ENCODE peak calls at places on chromosome 9, in eight cellular contexts. C is fibroblast of lung, R is neural progenitor cell, G is A549, J is GM23248, X is PC-9, L is H1, B is endothelial cell of umbilical vein. Z is an unnamed sample.
A peak's percentile ranks its signal among the peaks of the same experiment; 100 is the strongest.

GRCh38 chr9:20640331-20641187 is 18.3 kb upstream of the MLLT3 start:
- DNase-seq in C (no peak), R (no peak), G (no peak), J (peak; percentile 70), X (no peak), L (no peak), B (peak; percentile 8), Z (peak; percentile 71)

GRCh38 chr9:88198346-88198807 is 60.1 kb upstream of the SPATA31C2 start:
- DNase-seq in C (peak; percentile 44), R (no peak), G (peak; percentile 17), J (peak; percentile 81), X (peak; percentile 62), L (no peak), B (no peak), Z (peak; percentile 66)

GRCh38 chr9:131640438-131641181 is 95.3 kb downstream of the PRRT1B start:
- DNase-seq in C (no peak), R (no peak), G (no peak), J (peak; percentile 76), X (no peak), L (no peak), B (no peak), Z (no peak)

GRCh38 chr9:78261403-78262001 is 25.6 kb downstream of the CEP78 start:
- DNase-seq in C (peak; percentile 76), R (no peak), G (peak; percentile 45), J (peak; percentile 56), X (no peak), L (no peak), B (peak; percentile 39), Z (peak; percentile 79)

GRCh38 chr9:107251756-107252322 is 31.2 kb upstream of the RAD23B start:
- DNase-seq in C (peak; percentile 76), R (no peak), G (no peak), J (peak; percentile 93), X (no peak), L (no peak), B (no peak), Z (no peak)

GRCh38 chr9:86043999-86044398 is 55.4 kb downstream of the GOLM1 start:
- DNase-seq in C (peak; percentile 11), R (peak; percentile 18), G (no peak), J (no peak), X (no peak), L (no peak), B (no peak), Z (peak; percentile 54)

GRCh38 chr9:29203216-29203930 is 1630.1 kb upstream of the C9orf72 start:
- DNase-seq in C (no peak), R (no peak), G (no peak), J (no peak), X (no peak), L (no peak), B (no peak), Z (no peak)

GRCh38 chr9:18208166-18209059 is 265.5 kb upstream of the ADAMTSL1 start:
- DNase-seq in C (peak; percentile 30), R (peak; percentile 76), G (peak; percentile 8), J (peak; percentile 64), X (no peak), L (peak; percentile 46), B (peak; percentile 52), Z (peak; percentile 45)

GRCh38 chr9:24498632-24499031 is 47.1 kb downstream of the IZUMO3 start:
- DNase-seq in C (no peak), R (no peak), G (no peak), J (no peak), X (no peak), L (no peak), B (no peak), Z (no peak)

DNA sequence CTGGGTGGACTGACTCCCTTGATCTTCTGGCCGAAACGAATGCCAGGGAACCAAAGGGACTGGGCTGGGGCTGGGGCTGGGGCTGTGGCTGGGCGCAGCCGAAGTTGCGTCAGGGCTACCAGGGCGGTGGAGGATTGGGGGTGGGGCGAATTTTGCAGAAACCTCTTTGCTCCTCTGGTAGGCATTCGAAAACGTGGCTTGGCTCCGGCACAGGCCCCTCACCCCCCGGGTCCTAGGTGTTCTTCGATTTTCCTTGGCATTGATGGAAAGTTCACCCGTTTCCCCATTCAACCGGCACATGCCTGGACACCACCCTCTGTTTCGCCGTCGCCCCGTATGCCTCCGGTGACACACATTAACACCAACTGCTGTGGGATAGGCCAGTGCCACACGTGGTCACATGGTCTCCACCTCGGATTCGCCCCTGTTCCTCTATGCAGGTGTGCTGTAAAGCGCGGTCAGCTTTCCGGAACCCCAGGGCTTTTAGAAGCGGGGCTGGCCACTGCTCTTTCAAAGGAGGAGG is 477.1 kb downstream of the SPATA31A7 start:
- DNase-seq in C (no peak), R (no peak), G (no peak), J (no peak), X (no peak), L (no peak), B (no peak), Z (no peak)
- H3K4me3 ChIP-seq in C (no peak overlapping the region), R (no peak overlapping the region), G (no peak overlapping the region), J (no peak overlapping the region), X (no peak overlapping the region), L (no peak overlapping the region), B (no peak overlapping the region), Z (no peak overlapping the region)

DNA sequence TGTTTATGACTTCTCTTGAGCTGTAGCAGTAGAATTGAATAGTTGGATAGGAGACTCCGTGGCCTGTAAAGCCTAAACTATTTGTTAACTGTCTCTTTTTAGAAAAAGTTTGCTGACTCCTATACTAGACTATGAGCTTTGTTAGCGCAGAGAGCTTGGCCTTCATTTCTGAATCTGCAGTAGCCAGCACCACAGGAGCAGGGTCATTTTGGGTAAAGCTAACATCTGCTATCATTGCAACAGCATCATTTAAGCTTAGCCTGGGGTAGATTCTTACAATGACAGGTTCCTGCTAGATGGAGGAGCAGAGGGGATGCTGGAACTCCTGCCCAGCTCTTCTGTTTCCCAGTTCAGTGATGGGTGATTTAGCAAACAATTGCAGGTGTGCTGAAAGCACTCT is 133.7 kb upstream of the ASTN2 start:
- DNase-seq in C (no peak), R (no peak), G (no peak), J (no peak), X (no peak), L (no peak), B (no peak), Z (no peak)
- H3K27ac ChIP-seq in C (no peak overlapping the region), R (no peak overlapping the region), G (no peak overlapping the region), J (no peak overlapping the region), X (no peak overlapping the region), L (no peak overlapping the region), B (no peak overlapping the region), Z (no peak overlapping the region)

GRCh38 chr9:89955144-89955543 is 350.3 kb downstream of the GADD45G start:
- DNase-seq in C (no peak), R (no peak), G (no peak), J (no peak), X (no peak), L (no peak), B (no peak), Z (no peak)
- H3K4me2 ChIP-seq in C (no peak overlapping the region), R (no peak overlapping the region), G (no peak overlapping the region), J (no peak overlapping the region), X (no peak overlapping the region), L (no peak overlapping the region), B (no peak overlapping the region), Z (no peak overlapping the region)

GRCh38 chr9:121744002-121744686 is 92.7 kb downstream of the DAB2IP start:
- DNase-seq in C (peak; percentile 49), R (peak; percentile 46), G (peak; percentile 90), J (peak; percentile 69), X (no peak), L (no peak), B (peak; percentile 57), Z (peak; percentile 85)

GRCh38 chr9:121743441-121744001 is 92.1 kb downstream of the DAB2IP start:
- DNase-seq in C (peak; percentile 90), R (peak; percentile 94), G (peak; percentile 96), J (peak; percentile 93), X (peak; percentile 79), L (no peak), B (peak; percentile 90), Z (no peak)

GRCh38 chr9:121741198-121741918 is 89.9 kb downstream of the DAB2IP start:
- DNase-seq in C (no peak), R (peak; percentile 45), G (no peak), J (no peak), X (no peak), L (no peak), B (peak; percentile 39), Z (no peak)

GRCh38 chr9:121744687-121745395 is 93.4 kb downstream of the DAB2IP start:
- DNase-seq in C (no peak), R (peak; percentile 34), G (no peak), J (peak; percentile 66), X (no peak), L (no peak), B (no peak), Z (no peak)

DNA sequence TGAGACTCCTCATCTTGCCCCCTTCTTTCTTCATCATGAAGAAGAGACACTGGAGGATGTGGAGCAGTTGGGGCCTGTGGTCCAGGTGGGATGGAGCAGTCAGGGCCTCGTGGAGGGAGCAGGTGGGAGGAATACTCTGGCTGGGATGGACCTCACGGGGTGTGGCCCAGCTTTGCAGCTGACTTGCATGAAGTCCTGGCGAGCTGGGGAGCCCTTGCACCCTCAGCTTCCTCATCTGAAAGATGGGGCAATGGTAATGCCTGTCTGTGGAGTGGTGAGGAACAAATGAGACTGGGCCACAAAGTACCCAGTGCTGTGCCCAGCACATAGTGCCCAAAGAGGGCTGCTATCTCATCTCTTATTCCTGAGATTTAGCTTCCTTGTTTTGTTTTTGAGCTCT is 91.5 kb downstream of the DAB2IP start:
- DNase-seq in C (no peak), R (no peak), G (no peak), J (no peak), X (no peak), L (no peak), B (no peak), Z (no peak)
- H3K4me3 ChIP-seq in C (no peak overlapping the region), R (no peak overlapping the region), G (peak overlapping the region; percentile 55), J (peak overlapping the region; percentile 67), X (no peak overlapping the region), L (no peak overlapping the region), B (no peak overlapping the region), Z (no peak overlapping the region)

DNA sequence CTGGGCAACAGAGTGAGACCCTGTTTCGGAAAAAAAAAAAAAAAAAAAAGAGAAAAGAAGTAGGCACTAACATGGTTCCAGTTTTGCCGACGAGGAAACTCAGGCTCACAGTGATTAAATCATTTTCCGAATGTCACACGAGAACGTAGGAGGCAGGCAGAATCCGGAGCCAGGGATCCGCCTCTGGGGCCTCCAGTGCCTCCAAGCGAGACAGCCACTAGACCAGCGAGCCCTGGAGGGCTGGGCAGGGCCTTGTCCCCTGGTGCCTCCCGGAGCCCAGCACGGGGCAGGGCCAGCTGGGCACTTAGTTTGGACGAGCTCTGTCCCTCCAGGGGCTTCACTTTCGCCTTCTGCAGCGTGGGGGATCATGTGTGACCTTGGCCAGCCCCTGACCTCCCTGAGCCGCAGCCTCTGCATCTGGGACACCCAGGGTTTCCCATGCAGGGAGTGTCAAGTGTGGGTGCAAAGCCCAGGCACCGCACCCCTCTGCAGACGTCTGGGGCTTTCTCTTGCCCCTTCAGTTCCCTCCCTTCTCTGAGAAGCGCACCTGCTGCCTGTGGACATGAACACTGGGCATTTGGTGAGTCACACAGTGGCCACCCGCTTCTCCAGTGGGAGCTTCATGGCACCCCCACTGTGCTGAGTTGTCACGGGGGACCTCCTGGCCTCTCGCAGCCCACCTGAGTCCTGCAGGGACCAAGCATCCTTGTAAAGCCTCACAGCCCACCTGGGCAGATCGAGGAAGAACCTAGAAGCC is 80.3 kb downstream of the RXRA start:
- DNase-seq in C (no peak), R (no peak), G (peak; percentile 64), J (peak; percentile 68), X (peak; percentile 65), L (no peak), B (no peak), Z (no peak)
- H3K27ac ChIP-seq in C (peak overlapping the region; percentile 85), R (no peak overlapping the region), G (peak overlapping the region; percentile 99), J (peak overlapping the region; percentile 98), X (peak overlapping the region; percentile 97), L (peak overlapping the region; percentile 38), B (peak overlapping the region; percentile 94), Z (no peak overlapping the region)

Z was measured in Karpas-422.